ENCODE peak calls at places on chromosomes 1 and 21, in eight cellular contexts. E, Z, Y, B, H, S, U and D are unnamed samples.

GRCh38 chr1:163673756-163674155 is 352.0 kb downstream of the NUF2 start:
- DNase-seq in Z (peak), Y (no peak), B (peak), E (no peak), U (no peak), H (peak), S (no peak), D (no peak)

GRCh38 chr1:10794724-10795304 is 1.6 kb downstream of the CASZ1 start:
- DNase-seq in Z (no peak), U (peak), E (no peak), H (no peak), Y (no peak), B (no peak), S (peak), D (peak)

GRCh38 chr1:234348964-234349363 is 24.3 kb upstream of the COA6 start:
- DNase-seq in H (no peak), S (no peak), U (no peak), Y (no peak), B (no peak), E (no peak), Z (no peak), D (no peak)

GRCh38 chr1:246765521-246765920 is 41.3 kb downstream of the SCCPDH start:
- DNase-seq in B (no peak), E (no peak), Z (no peak), S (no peak), Y (no peak), H (no peak), U (no peak), D (no peak)

GRCh38 chr1:201299968-201300367 is 16.7 kb downstream of the PKP1 start:
- DNase-seq in Z (peak), Y (no peak), S (no peak), B (peak), H (peak), U (peak), E (no peak), D (no peak)

GRCh38 chr1:200184196-200184595 is 156.7 kb downstream of the NR5A2 start:
- DNase-seq in Y (no peak), Z (peak), U (peak), H (peak), E (no peak), B (peak), S (peak), D (no peak)

GRCh38 chr1:241964550-241965241 is 7.1 kb downstream of the BECN2 start:
- DNase-seq in E (no peak), U (no peak), Y (no peak), B (peak), H (no peak), Z (peak), S (no peak), D (no peak)

GRCh38 chr1:164823486-164824279 is 264.7 kb downstream of the PBX1 start:
- DNase-seq in Z (peak), U (no peak), Y (no peak), B (peak), E (no peak), S (peak), H (peak), D (no peak)

GRCh38 chr1:85573348-85573747 is 7.2 kb upstream of the CCN1 start:
- DNase-seq in B (no peak), E (no peak), U (no peak), Z (peak), S (no peak), Y (no peak), H (peak), D (no peak)

GRCh38 chr1:227779651-227780050 is 35.8 kb upstream of the PRSS38 start:
- DNase-seq in Z (no peak), H (no peak), U (no peak), E (no peak), Y (no peak), B (no peak), S (peak), D (no peak)

GRCh38 chr1:113534130-113534817 is 144.0 kb downstream of the MAGI3 start:
- DNase-seq in S (no peak), B (peak), U (no peak), E (no peak), Y (no peak), H (peak), Z (peak), D (no peak)

GRCh38 chr1:86375688-86376087 is 20.4 kb downstream of the ODF2L start:
- DNase-seq in Y (no peak), B (no peak), S (no peak), Z (no peak), E (no peak), U (no peak), H (peak), D (no peak)

GRCh38 chr1:183178490-183178889 is 7.6 kb upstream of the LAMC2 start:
- DNase-seq in S (no peak), U (no peak), E (no peak), B (no peak), Y (no peak), H (peak), Z (no peak), D (no peak)

GRCh38 chr1:168572669-168573068 is 3.7 kb upstream of the XCL1 start:
- DNase-seq in E (no peak), H (no peak), U (no peak), Z (no peak), S (no peak), Y (no peak), B (no peak), D (no peak)

GRCh38 chr1:89133747-89134146 is 7.8 kb upstream of the GBP2 start:
- DNase-seq in B (no peak), Y (no peak), H (no peak), E (no peak), U (no peak), S (no peak), Z (no peak), D (no peak)

GRCh38 chr1:38569932-38570356 is 289.6 kb downstream of the RRAGC start:
- DNase-seq in S (no peak), Y (no peak), U (no peak), B (no peak), E (no peak), Z (no peak), H (no peak), D (no peak)

GRCh38 chr1:33349081-33349759 is 28.3 kb upstream of the A3GALT2 start:
- DNase-seq in Y (peak), B (peak), Z (no peak), H (peak), S (peak), U (peak), E (peak), D (peak)

GRCh38 chr1:110673805-110674336 is 869 bp downstream of the KCNA3 start:
- DNase-seq in Z (no peak), E (peak), S (no peak), Y (no peak), U (no peak), H (no peak), B (no peak), D (no peak)

GRCh38 chr1:3482590-3482899 is 28.1 kb downstream of the ARHGEF16 start:
- DNase-seq in E (no peak), S (no peak), B (no peak), Z (no peak), H (no peak), Y (no peak), U (no peak), D (no peak)

GRCh38 chr1:4425892-4426291 is 228.5 kb upstream of the AJAP1 start:
- DNase-seq in B (no peak), Z (no peak), E (peak), Y (no peak), U (peak), H (no peak), S (no peak), D (peak)

GRCh38 chr1:59107516-59107915 is 189.4 kb upstream of the FGGY start:
- DNase-seq in E (no peak), Y (no peak), H (no peak), Z (no peak), S (peak), B (peak), U (peak), D (no peak)

GRCh38 chr1:101240041-101240430 is 3.2 kb downstream of the S1PR1 start:
- DNase-seq in S (peak), U (no peak), E (no peak), B (no peak), H (no peak), Z (no peak), Y (no peak), D (no peak)

GRCh38 chr1:16386454-16387113 is 19.5 kb downstream of the SZRD1 start:
- DNase-seq in Z (peak), H (peak), Y (no peak), E (no peak), S (peak), U (no peak), B (peak), D (no peak)

GRCh38 chr1:228279011-228279721 is 71.3 kb downstream of the OBSCN start:
- DNase-seq in Y (no peak), U (no peak), E (no peak), B (no peak), S (peak), H (no peak), Z (no peak), D (peak)

GRCh38 chr1:99943238-99943794 is 26.5 kb upstream of the SLC35A3 start:
- DNase-seq in B (peak), Y (no peak), Z (peak), S (no peak), E (no peak), H (peak), U (peak), D (peak)

GRCh38 chr1:100657876-100658715 is 61.4 kb upstream of the VCAM1 start:
- DNase-seq in H (peak), Z (peak), U (no peak), Y (no peak), S (no peak), E (no peak), B (no peak), D (no peak)

GRCh38 chr1:223500560-223501425 is 107.6 kb downstream of the CCDC185 start:
- DNase-seq in E (no peak), S (no peak), Y (no peak), U (no peak), H (peak), Z (peak), B (peak), D (no peak)

GRCh38 chr1:56424744-56425493 is 154.4 kb downstream of the PLPP3 start:
- DNase-seq in Y (no peak), S (peak), E (peak), B (peak), U (peak), Z (peak), H (peak), D (peak)

GRCh38 chr1:21919520-21919919 is 17.6 kb downstream of the HSPG2 start:
- DNase-seq in Y (no peak), H (peak), E (no peak), Z (peak), B (peak), S (no peak), U (no peak), D (no peak)

DNA sequence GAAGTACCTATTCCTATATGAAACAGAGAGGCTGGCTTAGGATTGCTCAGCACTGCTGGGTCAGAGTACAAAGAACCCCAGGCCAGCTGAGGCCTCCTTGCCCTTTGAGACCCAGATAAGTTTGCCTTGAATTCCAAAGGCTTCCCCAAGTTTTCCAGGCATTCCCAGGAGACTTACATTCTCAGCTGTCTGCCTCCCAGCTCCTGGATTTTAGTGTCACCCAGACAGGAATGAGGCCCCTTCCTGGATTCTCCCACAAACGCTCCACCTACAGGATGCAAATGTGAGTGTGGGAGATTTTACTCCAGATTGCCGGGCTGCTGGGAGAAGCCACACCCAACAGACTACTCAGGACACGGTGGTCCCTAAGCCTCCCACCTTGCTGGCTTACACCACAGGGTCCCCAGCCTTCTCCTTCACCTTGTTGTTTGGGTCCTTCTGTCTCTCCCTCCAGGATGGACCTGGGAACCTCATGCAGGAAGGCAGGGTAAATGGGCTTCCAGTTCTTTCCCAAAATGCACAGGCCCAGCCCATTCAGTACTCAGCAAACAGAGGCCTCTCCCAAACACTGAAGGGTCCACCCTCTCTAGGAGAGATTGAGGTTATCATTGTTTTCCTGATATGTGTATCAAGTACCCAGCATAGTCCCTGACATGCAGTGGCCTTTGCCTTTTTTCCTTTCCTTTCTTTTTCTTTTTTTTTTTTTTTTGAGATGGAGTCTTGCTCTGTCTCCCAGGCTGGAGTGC is 10.6 kb downstream of the RHBG start:
- DNase-seq in B (no peak), Y (no peak), S (no peak), H (peak), U (no peak), Z (peak), E (no peak), D (no peak)
- TF ChIP-seq CTCF in B (no peak), Y (no peak), S (no peak), H (no peak), U (no peak), Z (no peak), E (no peak), D (no peak)

GRCh38 chr21:45093064-45093532 is 18.7 kb downstream of the ADARB1 start:
- DNase-seq in S (no peak), E (no peak), U (peak), H (no peak), Z (no peak), Y (no peak), B (no peak), D (no peak)
- H3K4me3 ChIP-seq in S (peak), E (no peak), U (no peak), H (no peak), Z (no peak), Y (no peak), B (no peak), D (no peak)

GRCh38 chr21:40504825-40505224 is 342.1 kb downstream of the DSCAM start:
- DNase-seq in S (no peak), H (no peak), Z (no peak), E (no peak), Y (no peak), B (no peak), U (no peak), D (no peak)
- TF ChIP-seq CTCF in S (no peak), H (no peak), Z (no peak), E (no peak), Y (no peak), B (no peak), U (no peak), D (no peak)

GRCh38 chr1:78650114-78650513 is 483 bp downstream of the IFI44 start:
- DNase-seq in E (no peak), B (peak), Y (no peak), S (no peak), Z (no peak), H (peak), U (no peak), D (no peak)

GRCh38 chr1:78652019-78652560 is 2.5 kb downstream of the IFI44 start:
- DNase-seq in E (no peak), Z (no peak), S (no peak), H (no peak), Y (no peak), U (peak), B (no peak), D (no peak)

GRCh38 chr1:78651247-78651646 is 1.6 kb downstream of the IFI44 start:
- DNase-seq in Y (peak), S (no peak), Z (peak), B (peak), E (no peak), H (no peak), U (peak), D (no peak)

GRCh38 chr1:78647238-78647637 is 2.4 kb upstream of the IFI44 start:
- DNase-seq in E (no peak), U (no peak), Z (no peak), S (no peak), B (no peak), H (no peak), Y (no peak), D (no peak)

GRCh38 chr1:78649628-78650027 is at the start of gene IFI44:
- DNase-seq in U (peak), Z (peak), S (peak), B (peak), H (peak), Y (peak), E (no peak), D (no peak)
- H3K4me3 ChIP-seq in U (peak), Z (peak), S (peak), B (peak), H (no peak), Y (peak), E (no peak), D (no peak)

GRCh38 chr21:22758478-22758877 is 1760.3 kb downstream of the NCAM2 start:
- DNase-seq in S (no peak), H (no peak), E (no peak), Z (no peak), Y (no peak), B (peak), U (no peak), D (peak)
- TF ChIP-seq CTCF in S (no peak), H (no peak), E (no peak), Z (no peak), Y (no peak), B (no peak), U (no peak), D (no peak)